ENCODE peak calls at places on chromosome 11, in seven cellular contexts. A is astrocyte of the cerebellum; W is stimulated activated CD8-positive, alpha-beta memory T cell treated with anti-CD3 and anti-CD28 coated beads, Interleukin-4, amount 100 ng/mL, for 4 hours; I is T follicular helper cell; P is epithelial cell of prostate; Z is T-helper 9 cell; H is Calu3. L is an unnamed sample.

GRCh38 chr11:130671801-130672700 is 223.6 kb downstream of the ADAMTS15 start:
- DNase-seq in A (peak), W (no peak), I (no peak), P (no peak), Z (no peak), H (no peak), L (no peak)

GRCh38 chr11:8352090-8352489 is 88.4 kb upstream of the LMO1 start:
- DNase-seq in A (no peak), W (no peak), I (no peak), P (no peak), Z (no peak), H (no peak), L (no peak)

GRCh38 chr11:21572210-21572609 is 620.7 kb upstream of the ANO5 start:
- DNase-seq in A (no peak), W (no peak), I (no peak), P (no peak), Z (no peak), H (no peak), L (no peak)

GRCh38 chr11:12744831-12745502 is 70.7 kb downstream of the TEAD1 start:
- DNase-seq in A (no peak), W (no peak), I (no peak), P (no peak), Z (no peak), H (no peak), L (no peak)

GRCh38 chr11:10973416-10973815 is 115.6 kb upstream of the ZBED5 start:
- DNase-seq in A (no peak), W (no peak), I (no peak), P (no peak), Z (no peak), H (no peak), L (no peak)

GRCh38 chr11:16301462-16301861 is 54.9 kb downstream of the SOX6 start:
- DNase-seq in A (no peak), W (no peak), I (no peak), P (no peak), Z (no peak), H (no peak), L (no peak)

GRCh38 chr11:132653237-132653636 is 879.1 kb downstream of the OPCML start:
- DNase-seq in A (no peak), W (no peak), I (no peak), P (no peak), Z (no peak), H (no peak), L (no peak)

GRCh38 chr11:111086058-111086457 is 159.5 kb upstream of the POU2AF2 start:
- DNase-seq in A (no peak), W (no peak), I (no peak), P (no peak), Z (no peak), H (no peak), L (no peak)

GRCh38 chr11:93648168-93648567 is 13.3 kb upstream of the CEP295 start:
- DNase-seq in A (no peak), W (no peak), I (no peak), P (no peak), Z (no peak), H (no peak), L (no peak)

GRCh38 chr11:126060651-126061220 is 1.9 kb downstream of the CDON start:
- DNase-seq in A (no peak), W (no peak), I (no peak), P (no peak), Z (no peak), H (no peak), L (no peak)

GRCh38 chr11:68145120-68145866 is 24.1 kb upstream of the CHKA start:
- DNase-seq in A (no peak), W (no peak), I (no peak), P (no peak), Z (no peak), H (peak), L (no peak)

GRCh38 chr11:44219830-44220778 is 89.8 kb downstream of the ALX4 start:
- DNase-seq in A (no peak), W (no peak), I (no peak), P (no peak), Z (no peak), H (no peak), L (no peak)

GRCh38 chr11:96794152-96794551 is 404.3 kb downstream of the JRKL start:
- DNase-seq in A (no peak), W (no peak), I (no peak), P (no peak), Z (no peak), H (no peak), L (no peak)

GRCh38 chr11:126601550-126602215 is 246.2 kb downstream of the ST3GAL4 start:
- DNase-seq in A (no peak), W (no peak), I (no peak), P (no peak), Z (no peak), H (no peak), L (no peak)

GRCh38 chr11:34036456-34036855 is 15.1 kb upstream of the CAPRIN1 start:
- DNase-seq in A (no peak), W (no peak), I (no peak), P (no peak), Z (no peak), H (no peak), L (no peak)

GRCh38 chr11:62604460-62605130 is 2.9 kb upstream of the MTA2 start:
- DNase-seq in A (no peak), W (no peak), I (no peak), P (no peak), Z (no peak), H (no peak), L (no peak)

GRCh38 chr11:134504146-134504905 is 92.3 kb upstream of the B3GAT1 start:
- DNase-seq in A (no peak), W (no peak), I (no peak), P (no peak), Z (no peak), H (no peak), L (no peak)

GRCh38 chr11:394034-394857 is at the start of gene PKP3:
- DNase-seq in A (no peak), W (no peak), I (no peak), P (peak), Z (no peak), H (peak), L (peak)

GRCh38 chr11:117949062-117949461 is 19.9 kb upstream of the TMPRSS13 start:
- DNase-seq in A (no peak), W (no peak), I (no peak), P (no peak), Z (no peak), H (no peak), L (no peak)

GRCh38 chr11:69080361-69080973 is 31.7 kb downstream of the TPCN2 start:
- DNase-seq in A (no peak), W (no peak), I (no peak), P (peak), Z (no peak), H (peak), L (no peak)

GRCh38 chr11:2584812-2585565 is 114.8 kb downstream of the KCNQ1OT1 start:
- DNase-seq in A (no peak), W (no peak), I (no peak), P (no peak), Z (no peak), H (no peak), L (peak)

GRCh38 chr11:108538022-108538424 is 39.8 kb upstream of the POGLUT3 start:
- DNase-seq in A (no peak), W (peak), I (no peak), P (peak), Z (no peak), H (peak), L (no peak)

GRCh38 chr11:134231958-134232674 is 7.6 kb downstream of the VPS26B start:
- DNase-seq in A (no peak), W (no peak), I (no peak), P (no peak), Z (no peak), H (no peak), L (no peak)

GRCh38 chr11:85098996-85099395 is 528.1 kb downstream of the DLG2 start:
- DNase-seq in A (no peak), W (no peak), I (no peak), P (no peak), Z (no peak), H (no peak), L (no peak)

GRCh38 chr11:79412761-79413160 is 28.1 kb downstream of the TENM4 start:
- DNase-seq in A (no peak), W (no peak), I (no peak), P (peak), Z (no peak), H (no peak), L (no peak)

GRCh38 chr11:30585892-30586250 is 282 bp downstream of the MPPED2 start:
- DNase-seq in A (no peak), W (no peak), I (no peak), P (no peak), Z (no peak), H (peak), L (no peak)

GRCh38 chr11:117220999-117221774 is 10.7 kb downstream of the PCSK7 start:
- DNase-seq in A (no peak), W (no peak), I (no peak), P (no peak), Z (no peak), H (no peak), L (no peak)

GRCh38 chr11:74739546-74740270 is 8.5 kb upstream of the CHRDL2 start:
- DNase-seq in A (peak), W (no peak), I (peak), P (peak), Z (peak), H (peak), L (peak)

GRCh38 chr11:10044618-10045017 is 249.4 kb downstream of the SBF2 start:
- DNase-seq in A (no peak), W (no peak), I (no peak), P (no peak), Z (no peak), H (no peak), L (no peak)

GRCh38 chr11:11975201-11976092 is 33.0 kb downstream of the DKK3 start:
- DNase-seq in A (no peak), W (no peak), I (no peak), P (no peak), Z (no peak), H (no peak), L (no peak)

GRCh38 chr11:70487763-70488162 is 89.4 kb downstream of the CTTN start:
- DNase-seq in A (no peak), W (no peak), I (no peak), P (no peak), Z (no peak), H (no peak), L (no peak)